ENCODE peak calls at places on chromosomes 12 and 14, in ten cellular contexts. One of them, this sample, is unnamed.

GRCh38 chr12:53031616-53032015 is 18.2 kb upstream of the TNS2 start:
- DNase-seq in right lobe of liver: no peak
- DNase-seq in uterus: no peak
- DNase-seq in bronchial epithelial cell: no peak
- DNase-seq in GM12865: no peak
- DNase-seq in K562: no peak
- DNase-seq in WTC11: no peak
- DNase-seq in AG10803: no peak
- DNase-seq in RWPE2: no peak
- DNase-seq in lower leg skin: no peak
- DNase-seq in this sample: no peak

GRCh38 chr12:5830121-5830520 is 114.9 kb downstream of the ANO2 start:
- DNase-seq in lower leg skin: no peak
- DNase-seq in uterus: no peak
- DNase-seq in RWPE2: no peak
- DNase-seq in AG10803: no peak
- DNase-seq in right lobe of liver: no peak
- DNase-seq in bronchial epithelial cell: no peak
- DNase-seq in WTC11: no peak
- DNase-seq in GM12865: no peak
- DNase-seq in K562: no peak
- DNase-seq in this sample: no peak

GRCh38 chr14:25394356-25394755 is 344.4 kb upstream of the STXBP6 start:
- DNase-seq in uterus: no peak
- DNase-seq in AG10803: no peak
- DNase-seq in lower leg skin: no peak
- DNase-seq in WTC11: no peak
- DNase-seq in bronchial epithelial cell: no peak
- DNase-seq in K562: no peak
- DNase-seq in RWPE2: no peak
- DNase-seq in right lobe of liver: no peak
- DNase-seq in GM12865: no peak
- DNase-seq in this sample: no peak

GRCh38 chr14:27929823-27930347 is 836.7 kb upstream of the FOXG1 start:
- DNase-seq in right lobe of liver: no peak
- DNase-seq in GM12865: no peak
- DNase-seq in K562: no peak
- DNase-seq in bronchial epithelial cell: no peak
- DNase-seq in RWPE2: no peak
- DNase-seq in AG10803: no peak
- DNase-seq in uterus: no peak
- DNase-seq in WTC11: no peak
- DNase-seq in lower leg skin: no peak
- DNase-seq in this sample: no peak

GRCh38 chr12:52741378-52742195 is 35.6 kb downstream of the KRT76 start:
- DNase-seq in right lobe of liver: peak; percentile 58
- DNase-seq in bronchial epithelial cell: peak; percentile 55
- DNase-seq in AG10803: peak; percentile 30
- DNase-seq in K562: peak; percentile 37
- DNase-seq in WTC11: peak; percentile 84
- DNase-seq in RWPE2: no peak
- DNase-seq in uterus: no peak
- DNase-seq in lower leg skin: peak; percentile 27
- DNase-seq in GM12865: peak; percentile 57
- DNase-seq in this sample: peak; percentile 78

GRCh38 chr14:100907240-100907639 is 3.7 kb upstream of the RTL1 start:
- DNase-seq in GM12865: no peak
- DNase-seq in K562: no peak
- DNase-seq in RWPE2: no peak
- DNase-seq in WTC11: no peak
- DNase-seq in bronchial epithelial cell: no peak
- DNase-seq in right lobe of liver: no peak
- DNase-seq in lower leg skin: no peak
- DNase-seq in AG10803: no peak
- DNase-seq in uterus: no peak
- DNase-seq in this sample: no peak

GRCh38 chr12:67352682-67353081 is 83.5 kb downstream of the CAND1 start:
- DNase-seq in GM12865: no peak
- DNase-seq in right lobe of liver: no peak
- DNase-seq in AG10803: no peak
- DNase-seq in bronchial epithelial cell: peak; percentile 41
- DNase-seq in K562: no peak
- DNase-seq in lower leg skin: no peak
- DNase-seq in RWPE2: no peak
- DNase-seq in uterus: no peak
- DNase-seq in WTC11: no peak
- DNase-seq in this sample: peak; percentile 41

GRCh38 chr14:68539311-68539737 is 253.5 kb downstream of the ZFP36L1 start:
- DNase-seq in bronchial epithelial cell: no peak
- DNase-seq in K562: no peak
- DNase-seq in RWPE2: no peak
- DNase-seq in AG10803: no peak
- DNase-seq in uterus: no peak
- DNase-seq in right lobe of liver: no peak
- DNase-seq in WTC11: no peak
- DNase-seq in GM12865: no peak
- DNase-seq in lower leg skin: no peak
- DNase-seq in this sample: no peak

GRCh38 chr14:64549805-64550538 is at the start of gene PPP1R36:
- DNase-seq in K562: no peak
- DNase-seq in GM12865: peak; percentile 22
- DNase-seq in AG10803: peak; percentile 39
- DNase-seq in right lobe of liver: peak; percentile 47
- DNase-seq in lower leg skin: no peak
- DNase-seq in RWPE2: no peak
- DNase-seq in bronchial epithelial cell: no peak
- DNase-seq in WTC11: peak; percentile 40
- DNase-seq in uterus: no peak
- DNase-seq in this sample: peak; percentile 30

GRCh38 chr12:100715976-100716657 is 78.5 kb upstream of the ANO4 start:
- DNase-seq in GM12865: no peak
- DNase-seq in K562: no peak
- DNase-seq in bronchial epithelial cell: no peak
- DNase-seq in WTC11: peak; percentile 49
- DNase-seq in RWPE2: peak; percentile 49
- DNase-seq in uterus: no peak
- DNase-seq in right lobe of liver: no peak
- DNase-seq in lower leg skin: no peak
- DNase-seq in AG10803: no peak
- DNase-seq in this sample: no peak

GRCh38 chr12:131883521-131883900 is 10.9 kb upstream of the ULK1 start:
- DNase-seq in right lobe of liver: no peak
- DNase-seq in K562: no peak
- DNase-seq in WTC11: no peak
- DNase-seq in uterus: no peak
- DNase-seq in AG10803: no peak
- DNase-seq in GM12865: no peak
- DNase-seq in RWPE2: no peak
- DNase-seq in lower leg skin: no peak
- DNase-seq in bronchial epithelial cell: no peak
- DNase-seq in this sample: no peak

GRCh38 chr12:117092886-117093285 is 6.3 kb downstream of the TESC start:
- DNase-seq in AG10803: no peak
- DNase-seq in bronchial epithelial cell: no peak
- DNase-seq in uterus: no peak
- DNase-seq in K562: no peak
- DNase-seq in RWPE2: no peak
- DNase-seq in GM12865: no peak
- DNase-seq in WTC11: no peak
- DNase-seq in lower leg skin: no peak
- DNase-seq in right lobe of liver: no peak
- DNase-seq in this sample: no peak

GRCh38 chr14:94392510-94392935 is 4.1 kb upstream of the SERPINA1 start:
- DNase-seq in uterus: no peak
- DNase-seq in lower leg skin: peak; percentile 31
- DNase-seq in AG10803: peak; percentile 84
- DNase-seq in GM12865: peak; percentile 61
- DNase-seq in WTC11: no peak
- DNase-seq in RWPE2: peak; percentile 78
- DNase-seq in K562: no peak
- DNase-seq in bronchial epithelial cell: peak; percentile 76
- DNase-seq in right lobe of liver: peak; percentile 83
- DNase-seq in this sample: peak; percentile 78

DNA sequence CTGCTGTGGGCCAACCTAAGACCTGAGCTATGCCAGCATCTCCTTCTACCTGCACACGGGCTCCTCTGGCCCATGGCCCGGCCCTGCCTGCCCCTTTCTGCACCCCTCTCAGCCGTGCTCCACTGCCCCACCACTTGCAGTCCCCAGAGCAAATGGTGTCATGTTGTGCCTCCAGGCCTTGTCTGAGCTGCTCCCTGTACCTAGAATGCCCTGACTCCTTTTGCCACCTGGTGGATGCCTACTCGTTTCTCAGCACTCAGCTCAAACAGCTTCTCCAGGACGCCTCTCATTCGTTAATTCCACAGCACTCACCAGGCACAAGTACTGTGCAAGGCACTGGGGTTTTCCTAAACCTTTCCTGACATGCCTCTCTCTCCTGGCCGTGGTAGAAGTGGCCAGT is 63.2 kb upstream of the PNMA1 start:
- DNase-seq in RWPE2: no peak
- DNase-seq in lower leg skin: no peak
- DNase-seq in K562: no peak
- DNase-seq in WTC11: no peak
- DNase-seq in uterus: no peak
- DNase-seq in bronchial epithelial cell: no peak
- DNase-seq in AG10803: no peak
- DNase-seq in GM12865: peak; percentile 64
- DNase-seq in right lobe of liver: no peak
- DNase-seq in this sample: peak; percentile 49
- TF ChIP-seq CTCF in RWPE2: peak; percentile 33
- TF ChIP-seq CTCF in lower leg skin: no peak
- TF ChIP-seq CTCF in K562: peak; percentile 8
- TF ChIP-seq CTCF in WTC11: no peak
- TF ChIP-seq CTCF in uterus: no peak
- TF ChIP-seq CTCF in bronchial epithelial cell: peak; percentile 59
- TF ChIP-seq CTCF in AG10803: no peak
- TF ChIP-seq CTCF in GM12865: peak; percentile 29
- TF ChIP-seq CTCF in right lobe of liver: no peak
- TF ChIP-seq CTCF in this sample: peak; percentile 37

DNA sequence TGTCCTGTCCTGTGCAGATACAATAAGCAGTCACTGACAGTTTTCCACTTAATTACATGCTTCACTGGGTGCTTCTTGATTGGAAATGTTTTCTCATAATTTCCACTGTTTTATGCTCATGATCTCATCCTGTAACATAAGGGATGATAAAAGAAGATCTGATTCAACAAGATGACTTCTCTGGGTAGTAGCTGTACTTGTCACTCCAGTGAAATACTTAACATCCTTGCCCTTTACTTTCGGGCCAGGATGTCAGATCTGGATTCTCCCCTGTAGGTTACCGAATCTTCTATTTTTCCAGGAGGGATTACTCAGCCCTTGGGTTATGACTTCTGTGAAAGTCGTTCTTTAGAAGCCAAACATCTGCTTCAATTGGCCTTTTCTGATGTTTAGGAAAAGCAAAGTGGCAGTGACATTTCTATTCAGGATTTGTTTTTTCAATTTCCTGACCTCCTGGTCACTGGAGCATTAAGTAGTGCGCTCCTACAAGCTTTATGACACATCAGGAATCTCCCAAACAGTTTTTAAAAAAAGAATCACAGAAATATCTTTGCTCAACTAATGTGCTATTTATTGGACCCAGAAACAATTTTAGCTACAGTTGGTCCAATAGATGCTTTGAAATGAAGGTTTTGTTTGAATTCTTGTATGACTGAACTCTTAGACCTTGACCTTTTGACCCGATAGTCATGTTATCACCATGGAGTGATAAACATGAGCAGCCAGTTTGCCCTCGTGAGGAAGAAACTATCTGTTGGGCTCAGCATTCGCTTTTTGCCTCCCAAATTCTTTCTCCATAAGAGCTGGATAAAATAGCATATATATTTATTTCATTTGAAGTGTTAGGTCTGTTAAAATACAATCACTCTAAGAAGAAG is 234.4 kb upstream of the SSTR1 start:
- DNase-seq in bronchial epithelial cell: no peak
- DNase-seq in lower leg skin: no peak
- DNase-seq in K562: no peak
- DNase-seq in WTC11: no peak
- DNase-seq in AG10803: peak; percentile 8
- DNase-seq in RWPE2: no peak
- DNase-seq in uterus: no peak
- DNase-seq in GM12865: no peak
- DNase-seq in right lobe of liver: no peak
- DNase-seq in this sample: no peak
- TF ChIP-seq CTCF in bronchial epithelial cell: no peak
- TF ChIP-seq CTCF in lower leg skin: no peak
- TF ChIP-seq CTCF in K562: no peak
- TF ChIP-seq CTCF in WTC11: no peak
- TF ChIP-seq CTCF in AG10803: no peak
- TF ChIP-seq CTCF in RWPE2: no peak
- TF ChIP-seq CTCF in uterus: no peak
- TF ChIP-seq CTCF in GM12865: no peak
- TF ChIP-seq CTCF in right lobe of liver: no peak
- TF ChIP-seq CTCF in this sample: no peak

GRCh38 chr12:1630827-1631591 is 2.0 kb downstream of the WNT5B start:
- DNase-seq in K562: no peak
- DNase-seq in uterus: no peak
- DNase-seq in GM12865: no peak
- DNase-seq in WTC11: peak; percentile 41
- DNase-seq in lower leg skin: no peak
- DNase-seq in right lobe of liver: no peak
- DNase-seq in bronchial epithelial cell: no peak
- DNase-seq in AG10803: peak; percentile 37
- DNase-seq in RWPE2: no peak
- DNase-seq in this sample: no peak
- TF ChIP-seq CTCF in K562: no peak
- TF ChIP-seq CTCF in uterus: no peak
- TF ChIP-seq CTCF in GM12865: no peak
- TF ChIP-seq CTCF in WTC11: no peak
- TF ChIP-seq CTCF in lower leg skin: no peak
- TF ChIP-seq CTCF in right lobe of liver: no peak
- TF ChIP-seq CTCF in bronchial epithelial cell: no peak
- TF ChIP-seq CTCF in AG10803: no peak
- TF ChIP-seq CTCF in RWPE2: no peak
- TF ChIP-seq CTCF in this sample: no peak

DNA sequence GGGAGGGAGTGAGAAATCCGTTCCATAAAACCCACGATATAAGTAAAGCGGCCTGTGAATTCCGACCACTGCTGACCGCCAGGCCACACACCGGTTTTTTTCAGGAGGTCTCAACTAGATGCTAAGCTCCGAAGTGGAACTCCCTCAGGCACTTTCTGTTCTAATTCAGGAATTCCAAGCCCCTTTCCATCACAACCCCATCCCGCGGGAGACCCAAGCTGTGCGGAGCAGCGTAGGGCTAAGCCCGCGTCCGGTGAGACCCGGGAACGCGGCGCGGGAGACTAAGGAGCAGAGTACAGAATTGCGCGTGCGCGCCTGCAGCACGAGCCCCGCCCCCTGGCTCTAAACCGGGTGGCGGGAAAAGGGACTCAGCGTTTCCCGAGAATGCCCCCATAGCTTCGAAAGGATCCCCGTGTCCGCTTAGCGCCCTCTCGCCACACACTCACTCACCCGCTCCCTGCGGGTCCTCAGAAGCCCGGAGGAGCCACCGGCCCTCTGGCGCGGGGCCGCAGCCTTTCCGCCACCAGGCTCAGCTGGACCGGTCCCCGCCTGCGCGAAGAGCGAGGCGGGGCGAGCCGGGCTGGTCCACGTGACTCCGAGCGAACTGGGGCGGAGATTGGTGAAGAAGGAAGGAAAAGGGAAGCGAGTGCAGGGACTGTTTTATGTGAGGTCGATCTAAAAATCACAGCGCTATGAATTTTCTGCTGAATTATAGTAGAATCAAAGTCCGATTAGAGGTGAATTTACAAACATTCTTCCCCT is at the start of gene TIMELESS:
- DNase-seq in bronchial epithelial cell: peak; percentile 80
- DNase-seq in lower leg skin: peak; percentile 87
- DNase-seq in uterus: peak; percentile 83
- DNase-seq in RWPE2: peak; percentile 81
- DNase-seq in right lobe of liver: peak; percentile 92
- DNase-seq in GM12865: peak; percentile 93
- DNase-seq in AG10803: peak; percentile 80
- DNase-seq in K562: peak; percentile 95
- DNase-seq in WTC11: peak; percentile 88
- DNase-seq in this sample: peak; percentile 90
- TF ChIP-seq CTCF in bronchial epithelial cell: no peak
- TF ChIP-seq CTCF in lower leg skin: no peak
- TF ChIP-seq CTCF in uterus: peak; percentile 33
- TF ChIP-seq CTCF in RWPE2: no peak
- TF ChIP-seq CTCF in right lobe of liver: no peak
- TF ChIP-seq CTCF in GM12865: no peak
- TF ChIP-seq CTCF in AG10803: peak; percentile 24
- TF ChIP-seq CTCF in K562: no peak
- TF ChIP-seq CTCF in WTC11: no peak
- TF ChIP-seq CTCF in this sample: no peak

This sample was measured in epithelial cell of esophagus.